ENCODE peak calls at places on chromosome 11, in five cellular contexts. One of them, this sample, is unnamed.

GRCh38 chr11:92268546-92268945 is 43.9 kb downstream of the FAT3 start:
- DNase-seq in stomach: no peak
- DNase-seq in testis: no peak
- DNase-seq in adrenal gland: no peak
- DNase-seq in HCT116: no peak
- DNase-seq in this sample: no peak

GRCh38 chr11:118443590-118444218 is 7.4 kb downstream of the KMT2A start:
- DNase-seq in stomach: no peak
- DNase-seq in testis: no peak
- DNase-seq in adrenal gland: no peak
- DNase-seq in HCT116: no peak
- DNase-seq in this sample: no peak

GRCh38 chr11:128492903-128493569 is 94.3 kb downstream of the ETS1 start:
- DNase-seq in stomach: no peak
- DNase-seq in testis: no peak
- DNase-seq in adrenal gland: no peak
- DNase-seq in HCT116: no peak
- DNase-seq in this sample: no peak

GRCh38 chr11:35116762-35117588 is 22.0 kb upstream of the CD44 start:
- DNase-seq in stomach: no peak
- DNase-seq in testis: no peak
- DNase-seq in adrenal gland: no peak
- DNase-seq in HCT116: no peak
- DNase-seq in this sample: peak

GRCh38 chr11:28673687-28674431 is 565.7 kb downstream of the METTL15 start:
- DNase-seq in stomach: no peak
- DNase-seq in testis: no peak
- DNase-seq in adrenal gland: no peak
- DNase-seq in HCT116: peak
- DNase-seq in this sample: no peak

GRCh38 chr11:34719303-34719848 is 98.5 kb downstream of the EHF start:
- DNase-seq in stomach: no peak
- DNase-seq in testis: no peak
- DNase-seq in adrenal gland: no peak
- DNase-seq in HCT116: no peak
- DNase-seq in this sample: no peak

GRCh38 chr11:330307-330693 is 9.6 kb upstream of the IFITM3 start:
- DNase-seq in stomach: no peak
- DNase-seq in testis: no peak
- DNase-seq in adrenal gland: no peak
- DNase-seq in HCT116: no peak
- DNase-seq in this sample: no peak

GRCh38 chr11:123822591-123822990 is 16.4 kb upstream of the OR6M1 start:
- DNase-seq in stomach: no peak
- DNase-seq in testis: no peak
- DNase-seq in adrenal gland: no peak
- DNase-seq in HCT116: no peak
- DNase-seq in this sample: peak

GRCh38 chr11:6618117-6619020 is 853 bp downstream of the TPP1 start:
- DNase-seq in stomach: peak
- DNase-seq in testis: peak
- DNase-seq in adrenal gland: peak
- DNase-seq in HCT116: no peak
- DNase-seq in this sample: no peak

GRCh38 chr11:76654310-76654851 is 16.2 kb downstream of the LRRC32 start:
- DNase-seq in stomach: peak
- DNase-seq in testis: peak
- DNase-seq in adrenal gland: no peak
- DNase-seq in HCT116: no peak
- DNase-seq in this sample: peak

GRCh38 chr11:1939006-1939626 is 8.0 kb upstream of the MRPL23 start:
- DNase-seq in stomach: no peak
- DNase-seq in testis: no peak
- DNase-seq in adrenal gland: no peak
- DNase-seq in HCT116: no peak
- DNase-seq in this sample: no peak

GRCh38 chr11:6926208-6927029 is at the start of gene ZNF215:
- DNase-seq in stomach: peak
- DNase-seq in testis: peak
- DNase-seq in adrenal gland: peak
- DNase-seq in HCT116: peak
- DNase-seq in this sample: peak

GRCh38 chr11:88404363-88404762 is 66.8 kb upstream of the CTSC start:
- DNase-seq in stomach: no peak
- DNase-seq in testis: no peak
- DNase-seq in adrenal gland: no peak
- DNase-seq in HCT116: no peak
- DNase-seq in this sample: no peak

GRCh38 chr11:63020671-63021255 is 5.1 kb upstream of the SLC22A8 start:
- DNase-seq in stomach: no peak
- DNase-seq in testis: no peak
- DNase-seq in adrenal gland: no peak
- DNase-seq in HCT116: peak
- DNase-seq in this sample: no peak

GRCh38 chr11:69650081-69650831 is 9.3 kb downstream of the CCND1 start:
- DNase-seq in stomach: no peak
- DNase-seq in testis: no peak
- DNase-seq in adrenal gland: no peak
- DNase-seq in HCT116: no peak
- DNase-seq in this sample: no peak

GRCh38 chr11:130437848-130438247 is 9.4 kb upstream of the ADAMTS8 start:
- DNase-seq in stomach: no peak
- DNase-seq in testis: no peak
- DNase-seq in adrenal gland: no peak
- DNase-seq in HCT116: no peak
- DNase-seq in this sample: no peak

GRCh38 chr11:95363710-95364109 is 132.7 kb upstream of the SESN3 start:
- DNase-seq in stomach: no peak
- DNase-seq in testis: no peak
- DNase-seq in adrenal gland: no peak
- DNase-seq in HCT116: no peak
- DNase-seq in this sample: no peak

GRCh38 chr11:117195208-117195607 is 4.0 kb upstream of the TAGLN start:
- DNase-seq in stomach: no peak
- DNase-seq in testis: no peak
- DNase-seq in adrenal gland: no peak
- DNase-seq in HCT116: no peak
- DNase-seq in this sample: peak

GRCh38 chr11:106031210-106031845 is 9.3 kb upstream of the MSANTD4 start:
- DNase-seq in stomach: no peak
- DNase-seq in testis: no peak
- DNase-seq in adrenal gland: no peak
- DNase-seq in HCT116: no peak
- DNase-seq in this sample: no peak

GRCh38 chr11:78416285-78417174 is 1.1 kb downstream of the GAB2 start:
- DNase-seq in stomach: peak
- DNase-seq in testis: peak
- DNase-seq in adrenal gland: peak
- DNase-seq in HCT116: peak
- DNase-seq in this sample: peak

DNA sequence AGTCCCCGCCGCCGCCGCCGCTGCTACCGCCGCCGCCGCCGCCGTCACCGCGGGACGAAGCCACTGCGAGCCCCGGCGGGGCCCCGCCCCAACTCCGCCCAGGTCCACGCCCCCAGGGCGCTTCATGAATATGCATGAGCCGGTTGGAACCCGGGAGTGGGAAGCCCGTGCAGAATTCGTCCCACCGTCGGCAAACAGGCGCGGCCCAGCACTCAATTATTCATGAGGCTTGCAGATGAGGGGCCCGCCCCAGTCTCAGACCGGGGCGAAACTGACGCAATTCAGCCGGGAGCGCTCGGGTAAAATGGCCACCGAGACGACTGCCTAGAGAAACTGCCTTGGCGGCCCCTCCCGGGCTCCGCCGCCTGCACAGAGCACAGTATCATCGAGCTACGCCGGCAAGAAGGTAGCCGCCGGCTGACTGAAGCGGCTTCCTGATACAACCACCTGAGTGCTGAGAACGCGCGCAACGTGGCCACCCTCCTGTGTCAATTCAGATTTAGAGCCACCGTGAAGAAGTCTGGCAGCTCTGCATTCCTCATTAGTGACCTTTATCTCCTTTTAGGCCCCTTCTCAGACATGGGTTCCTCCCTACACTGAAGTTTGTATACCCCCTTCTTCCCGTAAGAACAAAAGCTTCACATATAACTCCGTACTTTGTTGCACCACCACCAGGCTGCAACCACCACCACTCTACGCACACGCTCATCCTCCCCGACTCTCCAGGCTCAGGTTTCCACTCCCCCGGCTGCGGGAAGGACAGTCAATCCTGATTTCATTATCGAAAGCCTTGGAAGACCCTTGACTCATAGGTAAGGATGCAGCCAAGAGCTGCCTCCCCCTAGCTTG is at the start of gene TNKS1BP1:
- DNase-seq in stomach: peak
- DNase-seq in testis: peak
- DNase-seq in adrenal gland: peak
- DNase-seq in HCT116: peak
- DNase-seq in this sample: peak
- TF ChIP-seq POLR2A in stomach: peak
- TF ChIP-seq POLR2A in testis: peak
- TF ChIP-seq POLR2A in adrenal gland: peak
- TF ChIP-seq POLR2A in HCT116: no peak
- TF ChIP-seq POLR2A in this sample: peak

DNA sequence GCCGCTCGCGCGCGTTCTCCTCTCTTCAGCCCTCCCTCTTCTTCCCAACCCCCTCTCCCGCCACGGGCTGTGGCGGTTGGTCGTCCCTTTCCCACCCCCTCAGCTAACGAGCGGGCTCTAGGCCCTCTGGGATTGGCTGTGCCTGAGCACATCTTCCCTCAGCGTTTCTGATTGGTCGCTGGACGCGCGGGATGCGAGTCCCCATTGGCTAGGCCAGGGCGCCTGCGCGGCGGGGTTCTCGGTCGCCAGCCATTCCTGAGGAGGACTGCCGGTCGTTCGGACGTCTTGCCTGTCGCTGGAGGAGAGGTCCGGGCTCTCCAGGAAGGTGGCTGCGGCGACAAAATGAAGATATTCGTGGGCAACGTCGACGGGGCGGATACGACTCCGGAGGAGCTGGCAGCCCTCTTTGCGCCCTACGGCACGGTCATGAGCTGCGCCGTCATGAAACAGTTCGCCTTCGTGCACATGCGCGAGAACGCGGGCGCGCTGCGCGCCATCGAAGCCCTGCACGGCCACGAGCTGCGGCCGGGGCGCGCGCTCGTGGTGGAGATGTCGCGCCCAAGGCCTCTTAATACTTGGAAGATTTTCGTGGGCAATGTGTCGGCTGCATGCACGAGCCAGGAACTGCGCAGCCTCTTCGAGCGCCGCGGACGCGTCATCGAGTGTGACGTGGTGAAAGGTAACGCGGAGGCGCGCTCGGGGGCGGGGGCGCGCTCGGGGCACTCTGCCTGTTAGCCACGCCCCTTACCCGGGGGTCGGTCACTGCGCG is at the start of gene RBM14:
- DNase-seq in stomach: peak
- DNase-seq in testis: peak
- DNase-seq in adrenal gland: peak
- DNase-seq in HCT116: peak
- DNase-seq in this sample: peak
- TF ChIP-seq POLR2A in stomach: peak
- TF ChIP-seq POLR2A in testis: peak
- TF ChIP-seq POLR2A in adrenal gland: peak
- TF ChIP-seq POLR2A in HCT116: peak
- TF ChIP-seq POLR2A in this sample: peak

DNA sequence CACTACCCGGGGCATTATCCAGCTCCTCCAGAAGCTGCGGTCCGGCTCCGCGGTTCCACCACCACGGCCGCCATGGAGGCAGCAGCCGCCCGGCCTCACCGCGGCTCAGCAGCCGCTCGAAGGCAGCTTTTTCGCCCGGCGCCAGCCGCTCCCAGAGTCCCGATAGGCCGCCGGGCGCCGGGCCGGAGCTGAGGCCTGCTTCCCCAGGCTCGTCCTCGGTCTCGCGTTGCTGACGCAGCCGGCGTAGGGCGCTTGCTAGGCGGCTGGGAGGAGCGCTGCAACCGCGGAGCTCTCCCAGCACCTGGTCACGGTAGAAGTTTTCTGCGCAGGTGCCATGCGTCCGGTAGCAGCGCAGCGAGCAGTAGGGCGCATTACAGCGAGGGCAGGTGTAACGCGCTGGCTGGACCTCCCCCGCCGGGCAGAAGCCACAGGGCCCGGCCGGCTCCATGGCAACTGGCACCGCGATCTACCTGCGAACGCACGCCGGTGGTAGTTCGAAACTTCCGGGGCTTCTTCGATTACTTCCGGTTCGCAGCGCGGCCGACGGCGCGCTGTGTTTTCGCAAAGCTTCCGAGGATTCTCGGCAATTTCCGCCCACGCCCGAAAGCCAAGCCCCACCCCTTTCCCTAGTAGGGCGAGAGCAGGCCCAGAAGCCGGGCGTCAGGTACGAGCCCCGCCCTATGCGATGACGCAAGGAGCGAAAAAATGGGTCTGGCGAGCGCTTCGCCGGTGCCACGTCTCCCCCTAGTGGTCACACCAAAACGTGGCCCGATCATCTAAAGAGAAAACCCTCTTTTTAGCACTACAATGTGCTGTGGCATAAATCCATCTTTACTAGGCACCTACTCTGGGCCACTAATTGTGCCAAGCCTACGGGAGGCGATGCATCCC is at the start of gene ZNHIT2:
- DNase-seq in stomach: peak
- DNase-seq in testis: peak
- DNase-seq in adrenal gland: peak
- DNase-seq in HCT116: peak
- DNase-seq in this sample: peak
- TF ChIP-seq POLR2A in stomach: peak
- TF ChIP-seq POLR2A in testis: no peak
- TF ChIP-seq POLR2A in adrenal gland: peak
- TF ChIP-seq POLR2A in HCT116: peak
- TF ChIP-seq POLR2A in this sample: peak

GRCh38 chr11:93784152-93784934 is at the start of gene MED17:
- DNase-seq in stomach: peak
- DNase-seq in testis: peak
- DNase-seq in adrenal gland: peak
- DNase-seq in HCT116: peak
- DNase-seq in this sample: peak
- TF ChIP-seq POLR2A in stomach: peak
- TF ChIP-seq POLR2A in testis: peak
- TF ChIP-seq POLR2A in adrenal gland: peak
- TF ChIP-seq POLR2A in HCT116: peak
- TF ChIP-seq POLR2A in this sample: peak